ENCODE peak calls at places on chromosomes 16 and 17, in five cellular contexts. B is AG10803; Y is upper lobe of right lung; G is bronchial epithelial cell; F is activated CD8-positive, alpha-beta T cell treated with anti-CD3 and anti-CD28 coated beads for 36 hours. A is an unnamed sample.

GRCh38 chr16:70568601-70569217 is 45.1 kb downstream of the SF3B3 start:
- DNase-seq in F (no peak), G (peak), B (no peak), Y (no peak), A (no peak)

GRCh38 chr16:19105131-19105530 is 8.6 kb upstream of the ITPRIPL2 start:
- DNase-seq in F (no peak), B (no peak), G (no peak), Y (no peak), A (no peak)

GRCh38 chr16:17227278-17227677 is 243.5 kb downstream of the XYLT1 start:
- DNase-seq in F (no peak), Y (no peak), G (peak), B (no peak), A (no peak)

GRCh38 chr16:47604306-47604705 is 143.2 kb downstream of the PHKB start:
- DNase-seq in Y (no peak), G (no peak), B (peak), F (no peak), A (no peak)

GRCh38 chr16:53773881-53774280 is 69.9 kb downstream of the FTO start:
- DNase-seq in Y (no peak), G (no peak), F (no peak), B (peak), A (no peak)

GRCh38 chr17:57970706-57971105 is 15.5 kb upstream of the CUEDC1 start:
- DNase-seq in G (no peak), Y (no peak), B (peak), F (no peak), A (peak)

GRCh38 chr16:11342021-11342855 is 3.0 kb upstream of the RMI2 start:
- DNase-seq in Y (no peak), F (peak), B (no peak), G (peak), A (no peak)

GRCh38 chr17:43860077-43860725 is 13.2 kb downstream of the CD300LG start:
- DNase-seq in G (no peak), Y (peak), B (peak), F (peak), A (no peak)

GRCh38 chr16:68061396-68061795 is 23.8 kb upstream of the NFATC3 start:
- DNase-seq in Y (no peak), B (no peak), F (no peak), G (no peak), A (no peak)

GRCh38 chr17:78315355-78316114 is 44.3 kb downstream of the SOCS3 start:
- DNase-seq in G (peak), F (peak), B (peak), Y (peak), A (peak)

GRCh38 chr17:61981323-61981722 is 53.5 kb upstream of the INTS2 start:
- DNase-seq in F (no peak), B (no peak), Y (no peak), G (peak), A (peak)

GRCh38 chr16:53780051-53780450 is 76.1 kb downstream of the FTO start:
- DNase-seq in F (no peak), G (no peak), Y (no peak), B (no peak), A (no peak)

GRCh38 chr17:35088911-35089845 is 25.7 kb upstream of the RFFL start:
- DNase-seq in Y (peak), F (peak), B (peak), G (peak), A (peak)

GRCh38 chr16:79679334-79679733 is 78.8 kb upstream of the MAF start:
- DNase-seq in Y (no peak), B (no peak), G (no peak), F (no peak), A (no peak)

GRCh38 chr17:37299257-37299985 is 76.4 kb upstream of the C17orf78 start:
- DNase-seq in B (peak), F (no peak), G (peak), Y (no peak), A (no peak)

GRCh38 chr16:72221216-72221995 is 49.5 kb upstream of the PMFBP1 start:
- DNase-seq in B (peak), Y (no peak), F (no peak), G (no peak), A (no peak)

GRCh38 chr16:70809392-70810060 is 8.6 kb upstream of the VAC14 start:
- DNase-seq in F (no peak), B (no peak), G (no peak), Y (no peak), A (no peak)

GRCh38 chr16:74485916-74486315 is 64.6 kb upstream of the CLEC18B start:
- DNase-seq in F (no peak), G (peak), B (no peak), Y (no peak), A (no peak)

GRCh38 chr17:51355314-51356083 is 95.2 kb downstream of the UTP18 start:
- DNase-seq in B (peak), Y (no peak), G (no peak), F (no peak), A (no peak)

GRCh38 chr17:82923366-82924113 is 83.7 kb upstream of the ZNF750 start:
- DNase-seq in F (no peak), B (no peak), G (no peak), Y (no peak), A (no peak)

GRCh38 chr16:67936124-67936875 is at the start of gene PSMB10:
- DNase-seq in F (peak), B (peak), Y (peak), G (peak), A (no peak)

GRCh38 chr16:65538945-65539344 is 417.1 kb upstream of the CDH11 start:
- DNase-seq in B (peak), F (no peak), Y (no peak), G (peak), A (peak)

GRCh38 chr16:3876695-3877094 is 3.8 kb downstream of the CREBBP start:
- DNase-seq in G (no peak), B (peak), Y (no peak), F (no peak), A (peak)

GRCh38 chr17:39364236-39365025 is 37.0 kb downstream of the FBXL20 start:
- DNase-seq in B (peak), F (no peak), Y (no peak), G (no peak), A (no peak)

GRCh38 chr16:56950881-56951771 is 10.6 kb upstream of the CETP start:
- DNase-seq in B (peak), F (peak), Y (peak), G (no peak), A (peak)

GRCh38 chr17:47802341-47803022 is 19.1 kb downstream of the OSBPL7 start:
- DNase-seq in Y (no peak), G (peak), B (peak), F (peak), A (peak)

GRCh38 chr16:89051521-89052166 is 42.0 kb upstream of the ACSF3 start:
- DNase-seq in Y (no peak), F (no peak), B (no peak), G (no peak), A (no peak)

GRCh38 chr16:85437161-85438052 is 175.7 kb upstream of the GSE1 start:
- DNase-seq in Y (no peak), F (no peak), G (peak), B (no peak), A (no peak)

GRCh38 chr17:66764559-66764958 is 70.4 kb upstream of the CACNG5 start:
- DNase-seq in Y (no peak), F (no peak), B (no peak), G (no peak), A (no peak)

GRCh38 chr16:56262148-56262878 is 71.0 kb downstream of the GNAO1 start:
- DNase-seq in G (peak), B (no peak), F (peak), Y (no peak), A (no peak)

GRCh38 chr16:8712589-8713361 is 38.4 kb downstream of the ABAT start:
- DNase-seq in Y (no peak), B (no peak), F (no peak), G (no peak), A (no peak)

GRCh38 chr17:44688675-44689491 is 693 bp downstream of the CCDC43 start:
- DNase-seq in Y (no peak), G (peak), B (no peak), F (no peak), A (no peak)

GRCh38 chr16:88770459-88771293 is 14.3 kb downstream of the PIEZO1 start:
- DNase-seq in Y (peak), F (peak), G (peak), B (no peak), A (no peak)

DNA sequence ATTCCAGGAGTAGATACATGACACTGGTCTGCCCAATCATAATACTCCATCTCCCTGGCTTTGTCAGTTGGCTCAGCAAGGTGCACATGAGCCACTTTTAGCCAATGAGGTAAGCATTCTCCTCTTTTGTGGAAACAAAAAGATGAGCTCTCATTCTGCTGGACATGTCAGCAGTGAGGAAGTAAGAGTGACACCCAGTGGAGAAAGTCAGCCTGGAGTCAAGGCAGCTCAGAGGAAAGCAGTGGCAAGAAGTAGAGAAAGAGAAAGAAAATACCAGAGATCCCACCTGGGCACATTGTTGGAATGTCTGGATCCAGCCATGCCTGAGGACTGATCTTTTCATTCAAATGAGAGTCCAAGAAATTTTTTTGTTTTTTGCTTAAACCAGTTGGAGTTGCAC is 496.9 kb upstream of the C16orf82 start:
- DNase-seq in Y (no peak), B (no peak), F (peak), G (no peak), A (no peak)
- TF ChIP-seq CTCF in Y (peak), B (no peak), F (no peak), G (no peak), A (peak)

GRCh38 chr17:80926601-80927250 is 64.9 kb upstream of the CHMP6 start:
- DNase-seq in F (no peak), G (no peak), B (no peak), Y (peak), A (no peak)
- TF ChIP-seq CTCF in F (no peak), G (no peak), B (no peak), Y (no peak), A (no peak)

GRCh38 chr16:48903054-48903453 is 293.1 kb upstream of the N4BP1 start:
- DNase-seq in F (no peak), G (no peak), Y (no peak), B (no peak), A (no peak)
- TF ChIP-seq CTCF in F (no peak), G (no peak), Y (no peak), B (no peak), A (no peak)

GRCh38 chr16:50947826-50948225 is 203.2 kb downstream of the SALL1 start:
- DNase-seq in G (no peak), B (no peak), Y (no peak), F (no peak), A (no peak)
- TF ChIP-seq CTCF in G (no peak), B (no peak), Y (no peak), F (no peak), A (no peak)

GRCh38 chr16:25066747-25067631 is 44.6 kb upstream of the LCMT1 start:
- DNase-seq in B (peak), Y (peak), G (peak), F (peak), A (no peak)
- TF ChIP-seq CTCF in B (no peak), Y (no peak), G (no peak), F (no peak), A (no peak)

GRCh38 chr17:50035421-50035879 is 20.5 kb upstream of the ITGA3 start:
- DNase-seq in Y (no peak), F (no peak), B (peak), G (no peak), A (no peak)
- TF ChIP-seq CTCF in Y (no peak), F (no peak), B (no peak), G (no peak), A (no peak)

GRCh38 chr17:46038414-46038813 is 39.4 kb downstream of the STH start:
- DNase-seq in B (no peak), F (no peak), Y (no peak), G (no peak), A (no peak)

GRCh38 chr17:46037722-46038255 is 38.7 kb downstream of the STH start:
- DNase-seq in B (no peak), Y (no peak), G (no peak), F (no peak), A (no peak)

GRCh38 chr17:46038937-46039336 is 39.9 kb downstream of the STH start:
- DNase-seq in F (no peak), G (no peak), B (no peak), Y (no peak), A (no peak)

GRCh38 chr17:46042248-46042647 is 43.2 kb downstream of the STH start:
- DNase-seq in Y (no peak), B (no peak), G (no peak), F (no peak), A (no peak)

DNA sequence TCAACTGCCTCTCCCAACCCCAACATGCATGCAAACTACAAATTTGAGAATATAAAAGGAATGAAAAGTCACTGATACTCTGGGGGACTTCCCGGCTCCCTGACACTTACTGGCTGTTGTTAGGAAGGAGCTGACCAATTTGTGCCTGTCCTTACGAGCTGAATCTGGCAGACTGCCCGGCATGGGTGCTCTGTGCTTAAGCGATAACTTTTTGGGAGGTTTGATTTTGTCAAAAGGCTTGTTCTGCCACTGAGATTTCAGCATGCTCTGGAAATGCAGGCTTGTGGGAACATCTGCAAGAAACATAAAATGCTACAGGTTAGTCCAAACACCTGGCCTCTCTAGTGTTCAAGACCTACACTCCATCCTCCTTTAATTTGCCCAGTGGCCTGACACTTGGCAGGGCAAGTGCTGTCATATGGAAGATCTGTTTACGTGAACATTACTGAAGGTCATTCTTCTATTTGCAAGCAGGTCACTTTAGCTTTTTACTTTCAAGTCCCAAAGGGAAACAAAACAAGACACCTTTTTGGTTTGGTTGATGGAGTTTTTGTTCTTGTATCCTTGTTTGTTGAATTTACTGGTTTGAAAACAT is 40.6 kb downstream of the STH start:
- DNase-seq in F (no peak), G (no peak), Y (no peak), B (no peak), A (no peak)
- TF ChIP-seq CTCF in F (no peak), G (no peak), Y (no peak), B (no peak), A (no peak)

GRCh38 chr16:4936991-4937781 is at the start of gene PPL:
- DNase-seq in B (no peak), Y (peak), F (peak), G (peak), A (no peak)
- TF ChIP-seq CTCF in B (no peak), Y (no peak), F (no peak), G (no peak), A (no peak)

GRCh38 chr17:17056167-17056562 is 13.9 kb downstream of the MPRIP start:
- DNase-seq in Y (peak), B (peak), G (no peak), F (no peak), A (no peak)

GRCh38 chr17:17053446-17054379 is 11.5 kb downstream of the MPRIP start:
- DNase-seq in B (no peak), G (no peak), F (no peak), Y (peak), A (no peak)

GRCh38 chr17:17054636-17055035 is 12.4 kb downstream of the MPRIP start:
- DNase-seq in Y (peak), F (no peak), B (no peak), G (no peak), A (no peak)

GRCh38 chr17:17057057-17057551 is 14.8 kb downstream of the MPRIP start:
- DNase-seq in B (no peak), Y (peak), F (no peak), G (no peak), A (no peak)

GRCh38 chr17:17055286-17056166 is 13.3 kb downstream of the MPRIP start:
- DNase-seq in F (no peak), Y (peak), G (no peak), B (peak), A (no peak)
- TF ChIP-seq CTCF in F (no peak), Y (no peak), G (peak), B (peak), A (no peak)

A was measured in HFFc6.